ENCODE peak calls at places on chromosomes 6 and 20, in four cellular contexts. One of them, this sample, is unnamed.

GRCh38 chr20:5674176-5674660 is 76.0 kb upstream of the SHLD1 start:
- DNase-seq in thoracic aorta: no peak
- DNase-seq in SK-N-SH: no peak
- DNase-seq in stomach: no peak
- DNase-seq in this sample: no peak

GRCh38 chr6:55974688-55975087 is 99.3 kb upstream of the BMP5 start:
- DNase-seq in SK-N-SH: peak; percentile 24
- DNase-seq in thoracic aorta: no peak
- DNase-seq in stomach: no peak
- DNase-seq in this sample: no peak

GRCh38 chr6:154080434-154081189 is 41.6 kb downstream of the OPRM1 start:
- DNase-seq in stomach: no peak
- DNase-seq in SK-N-SH: no peak
- DNase-seq in thoracic aorta: no peak
- DNase-seq in this sample: no peak

GRCh38 chr20:35771689-35772562 is at the start of gene PHF20:
- DNase-seq in SK-N-SH: peak; percentile 98
- DNase-seq in thoracic aorta: peak; percentile 94
- DNase-seq in stomach: peak; percentile 100
- DNase-seq in this sample: peak; percentile 99

GRCh38 chr20:57089701-57090144 is 176.7 kb downstream of the BMP7 start:
- DNase-seq in stomach: peak; percentile 78
- DNase-seq in thoracic aorta: no peak
- DNase-seq in SK-N-SH: peak; percentile 92
- DNase-seq in this sample: no peak

GRCh38 chr6:154791561-154792317 is 58.5 kb downstream of the SCAF8 start:
- DNase-seq in SK-N-SH: no peak
- DNase-seq in thoracic aorta: no peak
- DNase-seq in stomach: no peak
- DNase-seq in this sample: no peak

GRCh38 chr6:25027221-25027916 is 91.6 kb upstream of the RIPOR2 start:
- DNase-seq in thoracic aorta: no peak
- DNase-seq in stomach: peak; percentile 39
- DNase-seq in SK-N-SH: no peak
- DNase-seq in this sample: no peak

GRCh38 chr6:87846446-87846845 is 144.4 kb upstream of the AKIRIN2 start:
- DNase-seq in stomach: no peak
- DNase-seq in SK-N-SH: no peak
- DNase-seq in thoracic aorta: no peak
- DNase-seq in this sample: no peak

GRCh38 chr6:34485321-34486060 is 19.6 kb downstream of the PACSIN1 start:
- DNase-seq in thoracic aorta: no peak
- DNase-seq in SK-N-SH: peak; percentile 10
- DNase-seq in stomach: no peak
- DNase-seq in this sample: no peak

GRCh38 chr6:31397901-31398300 is 5.5 kb upstream of the MICA start:
- DNase-seq in stomach: no peak
- DNase-seq in SK-N-SH: no peak
- DNase-seq in thoracic aorta: no peak
- DNase-seq in this sample: no peak

DNA sequence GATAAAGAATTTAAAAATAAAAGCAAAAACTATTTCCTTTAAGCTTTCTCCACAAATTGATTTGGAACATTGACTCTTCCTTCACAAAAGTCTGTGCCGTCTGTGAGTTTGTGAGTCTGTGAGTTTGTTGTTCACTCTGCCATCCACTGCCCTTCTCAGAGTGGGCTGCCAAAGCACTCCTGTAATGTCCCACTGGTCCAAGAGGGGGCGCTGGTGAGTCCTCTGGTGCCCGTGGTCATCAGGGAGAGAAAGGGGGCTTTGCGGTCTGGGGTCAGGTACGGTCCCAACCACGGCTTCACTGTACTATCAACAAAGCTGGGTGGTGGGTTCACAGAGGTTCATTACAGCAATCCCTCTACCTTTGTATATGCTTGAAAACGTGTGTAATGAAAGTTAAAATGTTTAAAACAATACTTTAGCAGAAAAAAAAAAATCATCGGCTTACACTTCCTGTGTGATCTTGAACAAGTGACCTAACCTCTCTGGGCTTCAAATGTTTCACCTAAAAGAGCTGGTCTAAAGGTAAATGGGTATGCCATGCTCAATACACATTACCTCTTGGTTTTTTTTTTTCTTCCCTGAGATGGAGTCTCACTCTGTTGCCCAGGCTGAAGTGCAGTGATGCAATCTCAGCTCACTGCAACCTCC is 5.6 kb upstream of the ANKRD60 start:
- DNase-seq in thoracic aorta: no peak
- DNase-seq in SK-N-SH: peak; percentile 72
- DNase-seq in stomach: no peak
- DNase-seq in this sample: no peak
- TF ChIP-seq CTCF in thoracic aorta: peak; percentile 56
- TF ChIP-seq CTCF in SK-N-SH: peak; percentile 91
- TF ChIP-seq CTCF in stomach: peak; percentile 34
- TF ChIP-seq CTCF in this sample: peak; percentile 19

GRCh38 chr20:50578778-50579165 is 68.6 kb downstream of the PTPN1 start:
- DNase-seq in stomach: no peak
- DNase-seq in SK-N-SH: no peak
- DNase-seq in thoracic aorta: no peak
- DNase-seq in this sample: no peak
- H3K36me3 ChIP-seq in stomach: peaks cover 47% of the 10 kb centered on the region
- H3K36me3 ChIP-seq in SK-N-SH: peaks cover 50% of the 10 kb centered on the region
- H3K36me3 ChIP-seq in thoracic aorta: peaks cover 67% of the 10 kb centered on the region
- H3K36me3 ChIP-seq in this sample: no peaks in the 10 kb centered on the region

DNA sequence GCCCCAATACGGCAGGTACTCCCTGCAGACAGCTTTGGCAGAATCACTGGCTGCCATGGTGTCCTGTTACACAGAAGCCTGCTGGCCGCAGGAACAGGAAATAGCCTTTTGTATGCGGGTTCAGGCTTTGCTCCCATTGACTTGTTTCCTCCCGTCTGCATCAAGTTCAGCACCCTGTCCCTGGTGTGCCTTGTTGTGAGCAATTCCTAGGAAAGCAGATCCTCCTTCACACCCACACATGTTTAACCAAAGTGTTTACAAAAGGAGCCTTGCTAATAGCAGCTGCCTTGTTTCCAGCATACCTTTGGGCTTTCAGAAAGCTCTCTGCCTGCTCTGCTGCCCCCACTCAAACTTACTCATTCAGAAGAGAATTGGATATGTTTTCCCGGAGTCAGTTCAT is 127.2 kb upstream of the SUPT3H start:
- DNase-seq in stomach: peak; percentile 39
- DNase-seq in thoracic aorta: no peak
- DNase-seq in SK-N-SH: no peak
- DNase-seq in this sample: peak; percentile 23
- H3K27ac ChIP-seq in stomach: no peak overlapping the region
- H3K27ac ChIP-seq in thoracic aorta: no peak overlapping the region
- H3K27ac ChIP-seq in SK-N-SH: peak overlapping the region; percentile 33
- H3K27ac ChIP-seq in this sample: no peak overlapping the region

GRCh38 chr20:3377644-3378043 is 29.8 kb downstream of the DNAAF9 start:
- DNase-seq in SK-N-SH: no peak
- DNase-seq in stomach: no peak
- DNase-seq in thoracic aorta: no peak
- DNase-seq in this sample: no peak
- TF ChIP-seq CTCF in SK-N-SH: no peak
- TF ChIP-seq CTCF in stomach: no peak
- TF ChIP-seq CTCF in thoracic aorta: no peak
- TF ChIP-seq CTCF in this sample: no peak

DNA sequence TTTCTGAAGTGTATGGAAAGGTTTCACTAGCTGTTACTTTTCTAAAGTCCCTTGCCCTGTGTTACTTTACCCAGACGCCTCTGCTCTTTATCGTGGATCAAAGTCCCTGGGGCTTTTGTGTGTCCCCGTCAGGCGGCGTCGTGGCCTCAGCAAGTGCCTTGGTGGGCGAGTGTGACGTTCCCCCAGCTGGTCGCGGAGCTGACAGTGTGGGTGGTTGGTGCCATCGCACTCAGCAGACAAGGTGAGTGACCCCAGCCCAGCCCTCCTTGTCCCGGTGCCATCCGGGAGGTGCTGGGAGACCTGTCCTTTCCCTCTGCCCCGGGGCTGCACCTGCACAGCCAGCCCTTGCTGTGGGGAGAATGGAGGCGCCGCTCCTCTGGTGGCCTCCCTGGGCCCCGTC is 27.3 kb upstream of the TCFL5 start:
- DNase-seq in stomach: no peak
- DNase-seq in thoracic aorta: no peak
- DNase-seq in SK-N-SH: no peak
- DNase-seq in this sample: no peak
- H3K36me3 ChIP-seq in stomach: peaks cover 69% of the 10 kb centered on the region
- H3K36me3 ChIP-seq in thoracic aorta: peaks cover 68% of the 10 kb centered on the region
- H3K36me3 ChIP-seq in SK-N-SH: peaks cover 60% of the 10 kb centered on the region
- H3K36me3 ChIP-seq in this sample: peaks cover 4% of the 10 kb centered on the region

GRCh38 chr6:57177545-57178225 is 5.6 kb downstream of the BAG2 start:
- DNase-seq in thoracic aorta: peak; percentile 9
- DNase-seq in SK-N-SH: no peak
- DNase-seq in stomach: no peak
- DNase-seq in this sample: peak; percentile 27

GRCh38 chr6:57173886-57174510 is 1.9 kb downstream of the BAG2 start:
- DNase-seq in SK-N-SH: peak; percentile 10
- DNase-seq in stomach: no peak
- DNase-seq in thoracic aorta: no peak
- DNase-seq in this sample: no peak

GRCh38 chr6:57173056-57173885 is 1.1 kb downstream of the BAG2 start:
- DNase-seq in stomach: no peak
- DNase-seq in thoracic aorta: no peak
- DNase-seq in SK-N-SH: peak; percentile 36
- DNase-seq in this sample: no peak

GRCh38 chr6:57172136-57173055 is at the start of gene BAG2:
- DNase-seq in stomach: peak; percentile 78
- DNase-seq in SK-N-SH: peak; percentile 89
- DNase-seq in thoracic aorta: peak; percentile 81
- DNase-seq in this sample: peak; percentile 88

DNA sequence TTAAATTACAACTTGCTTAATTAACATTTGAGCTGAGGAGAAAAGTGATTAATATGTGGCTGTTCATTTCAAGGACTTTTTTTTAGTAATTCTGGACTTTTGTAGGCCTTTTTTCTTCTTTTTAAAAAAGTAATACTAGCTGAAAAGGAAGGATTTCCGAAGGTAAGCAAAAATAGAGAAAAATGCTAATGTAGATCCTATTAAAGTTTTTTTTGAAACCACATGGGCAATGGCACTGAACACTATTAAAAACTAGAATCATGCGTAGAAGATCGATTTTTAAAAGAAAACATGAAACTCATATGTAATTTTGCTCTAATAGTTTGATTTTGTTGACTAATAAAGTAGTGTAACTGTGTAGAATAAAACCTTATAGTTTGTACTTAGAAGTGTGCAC is 2.4 kb downstream of the BAG2 start:
- DNase-seq in stomach: no peak
- DNase-seq in SK-N-SH: no peak
- DNase-seq in thoracic aorta: no peak
- DNase-seq in this sample: no peak
- H3K27ac ChIP-seq in stomach: peak overlapping the region; percentile 89
- H3K27ac ChIP-seq in SK-N-SH: peak overlapping the region; percentile 78
- H3K27ac ChIP-seq in thoracic aorta: peak overlapping the region; percentile 92
- H3K27ac ChIP-seq in this sample: peak overlapping the region; percentile 93

DNA sequence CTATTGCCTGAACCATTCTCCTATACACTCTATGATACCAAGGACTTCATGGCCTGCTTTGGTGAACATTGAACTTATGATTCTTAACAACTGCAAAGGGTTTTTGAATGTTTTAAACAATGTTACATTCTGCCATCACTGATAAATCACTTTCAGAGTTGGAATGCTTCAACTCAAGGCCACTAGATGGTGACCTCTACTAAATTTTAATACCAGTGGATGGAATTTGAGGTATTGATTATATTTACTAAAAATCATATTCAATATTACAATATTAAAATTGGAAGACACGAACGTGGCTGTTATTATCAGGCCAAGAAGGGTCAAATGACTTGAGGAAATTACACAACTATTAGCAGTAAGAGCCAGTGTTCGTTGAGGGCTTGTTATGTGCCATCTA is 18.6 kb downstream of the MYCT1 start:
- DNase-seq in SK-N-SH: no peak
- DNase-seq in stomach: no peak
- DNase-seq in thoracic aorta: no peak
- DNase-seq in this sample: no peak
- TF ChIP-seq CTCF in SK-N-SH: peak; percentile 49
- TF ChIP-seq CTCF in stomach: no peak
- TF ChIP-seq CTCF in thoracic aorta: no peak
- TF ChIP-seq CTCF in this sample: no peak

This sample was measured in gastrocnemius medialis.